ENCODE peak calls at places on chromosomes 7 and 10, in four cellular contexts. V is CD4-positive, CD25-positive, alpha-beta regulatory T cell; K is neuronal stem cell; B is AG04450. J is an unnamed sample.
A peak's percentile ranks its signal among the peaks of the same experiment; 100 is the strongest.

GRCh38 chr7:150716368-150716767 is at the start of gene GIMAP1:
- DNase-seq in V (peak; percentile 15), B (no peak), K (no peak), J (no peak)

GRCh38 chr10:63260860-63261251 is 127.7 kb downstream of the NRBF2 start:
- DNase-seq in V (no peak), K (no peak), B (no peak), J (peak; percentile 52)

GRCh38 chr7:8396294-8396693 is 37.1 kb upstream of the NXPH1 start:
- DNase-seq in V (no peak), B (no peak), K (no peak), J (no peak)

GRCh38 chr7:21261627-21262564 is 166.0 kb upstream of the SP4 start:
- DNase-seq in B (no peak), K (peak; percentile 31), V (peak; percentile 8), J (peak; percentile 21)

GRCh38 chr10:14822879-14823755 is 14.7 kb downstream of the CDNF start:
- DNase-seq in K (peak; percentile 12), B (peak; percentile 20), V (no peak), J (no peak)

GRCh38 chr10:42304341-42304740 is 334.0 kb downstream of the ZNF33B start:
- DNase-seq in V (no peak), B (peak; percentile 11), K (peak; percentile 59), J (no peak)

GRCh38 chr7:26143298-26144044 is 8.5 kb upstream of the NFE2L3 start:
- DNase-seq in V (no peak), K (no peak), B (no peak), J (no peak)

GRCh38 chr7:69696686-69697685 is 98.7 kb downstream of the AUTS2 start:
- DNase-seq in V (no peak), B (no peak), K (no peak), J (no peak)

GRCh38 chr7:90383879-90384278 is 19.4 kb upstream of the CLDN12 start:
- DNase-seq in B (peak; percentile 15), K (no peak), V (no peak), J (no peak)

GRCh38 chr10:103638948-103639347 is 145.4 kb downstream of the NEURL1 start:
- DNase-seq in V (no peak), K (no peak), B (no peak), J (no peak)

GRCh38 chr7:12131122-12131521 is 80.0 kb upstream of the TMEM106B start:
- DNase-seq in K (no peak), V (no peak), B (no peak), J (no peak)
- H3K27ac ChIP-seq in K (no peak overlapping the region), V (no peak overlapping the region), B (no peak overlapping the region), J (no peak overlapping the region)

GRCh38 chr10:131983780-131984179 is 2.1 kb upstream of the BNIP3 start:
- DNase-seq in K (no peak), B (peak; percentile 93), V (no peak), J (no peak)
- H3K27ac ChIP-seq in K (no peak overlapping the region), B (peak overlapping the region; percentile 73), V (no peak overlapping the region), J (no peak overlapping the region)

GRCh38 chr10:109253306-109253705 is 670.0 kb downstream of the XPNPEP1 start:
- DNase-seq in K (no peak), V (no peak), B (no peak), J (no peak)

GRCh38 chr10:109264004-109264403 is 659.3 kb downstream of the XPNPEP1 start:
- DNase-seq in V (no peak), B (no peak), K (no peak), J (no peak)

GRCh38 chr10:109261231-109261630 is 662.1 kb downstream of the XPNPEP1 start:
- DNase-seq in K (no peak), V (no peak), B (no peak), J (no peak)

GRCh38 chr10:109259293-109259692 is 664.0 kb downstream of the XPNPEP1 start:
- DNase-seq in V (no peak), B (peak; percentile 13), K (no peak), J (no peak)
- H3K27ac ChIP-seq in V (no peak overlapping the region), B (no peak overlapping the region), K (no peak overlapping the region), J (no peak overlapping the region)

DNA sequence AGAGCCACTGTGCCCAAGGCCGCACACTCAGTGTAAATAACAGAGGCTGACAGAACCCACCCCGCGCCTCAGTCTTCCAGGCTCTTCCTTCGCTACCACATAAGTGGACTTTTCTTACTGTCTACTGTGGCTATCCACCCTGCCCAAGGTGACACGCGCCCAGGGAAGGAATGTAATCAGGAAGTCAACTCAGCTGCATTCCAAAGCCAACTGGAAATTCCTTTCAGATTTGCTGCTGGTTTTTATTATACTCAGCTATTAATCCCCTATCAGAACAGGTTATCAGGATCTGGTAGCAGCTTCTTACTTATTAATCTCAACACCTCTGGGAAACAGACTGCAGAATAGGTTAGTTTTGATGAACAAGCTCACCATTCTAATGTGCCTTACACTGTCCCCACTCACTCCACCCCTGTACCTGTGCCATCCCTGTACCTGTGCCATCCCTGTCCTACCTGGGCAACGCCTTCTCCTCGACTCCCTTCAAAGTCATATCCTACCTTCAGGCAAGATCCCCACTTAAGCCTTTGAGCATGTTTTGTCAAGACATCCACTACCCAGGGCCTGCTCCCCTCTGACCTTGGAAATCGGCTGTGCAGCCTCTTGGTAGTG is 90.7 kb downstream of the NHLRC2 start:
- DNase-seq in V (no peak), B (no peak), K (no peak), J (no peak)
- H3K27ac ChIP-seq in V (no peak overlapping the region), B (peak overlapping the region; percentile 21), K (no peak overlapping the region), J (no peak overlapping the region)

GRCh38 chr10:71725249-71725648 is 5.7 kb upstream of the C10orf105 start:
- DNase-seq in K (no peak), B (no peak), V (no peak), J (no peak)
- H3K27ac ChIP-seq in K (no peak overlapping the region), B (no peak overlapping the region), V (peak overlapping the region; percentile 85), J (no peak overlapping the region)

DNA sequence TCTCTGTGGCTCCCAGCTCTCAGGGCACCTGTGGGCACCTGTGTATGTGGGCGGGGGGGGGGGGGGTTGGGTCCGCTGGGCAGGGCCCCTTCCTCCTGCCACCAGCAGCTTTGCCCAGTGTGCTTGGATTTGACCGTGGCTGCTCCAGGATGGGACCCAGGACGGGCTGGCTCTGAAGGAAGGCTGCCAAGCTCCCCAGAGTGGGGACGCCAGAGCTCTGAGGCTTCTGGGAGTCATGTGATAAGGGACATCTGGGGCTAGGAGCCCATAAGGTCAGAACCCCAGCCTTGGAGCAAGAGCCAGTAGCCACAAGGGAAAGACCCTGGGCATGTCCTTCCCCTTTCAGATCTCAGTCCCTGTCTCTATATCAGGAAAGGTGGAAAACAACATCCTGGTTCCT is 21.9 kb upstream of the AMZ1 start:
- DNase-seq in V (no peak), B (no peak), K (no peak), J (no peak)
- H3K27ac ChIP-seq in V (no peak overlapping the region), B (no peak overlapping the region), K (no peak overlapping the region), J (no peak overlapping the region)